ENCODE peak calls at places on chromosomes 2 and 18, in eight cellular contexts. O is heart left ventricle, I is cardiac fibroblast, W is fibroblast of mammary gland, C is bronchial epithelial cell, H is type B pancreatic cell, P is stromal cell of bone marrow, K is NCI-H774. M is an unnamed sample.

GRCh38 chr2:96685285-96685591 is 42.7 kb downstream of the FER1L5 start:
- DNase-seq in W (no peak), I (peak; percentile 17), K (no peak), P (no peak), H (no peak), C (no peak), O (no peak), M (no peak)

GRCh38 chr2:26595146-26595545 is 46.0 kb downstream of the CIB4 start:
- DNase-seq in P (no peak), H (peak; percentile 40), O (no peak), I (no peak), K (no peak), W (no peak), C (no peak), M (no peak)

GRCh38 chr2:6828299-6828584 is 37.5 kb downstream of the CMPK2 start:
- DNase-seq in I (peak; percentile 53), K (no peak), W (peak; percentile 68), P (peak; percentile 32), O (no peak), H (no peak), C (peak; percentile 9), M (no peak)

GRCh38 chr18:25326231-25327042 is 25.5 kb downstream of the ZNF521 start:
- DNase-seq in I (peak; percentile 49), P (no peak), H (no peak), K (no peak), W (peak; percentile 47), C (no peak), O (no peak), M (no peak)

GRCh38 chr2:3036432-3037125 is 341.0 kb downstream of the EIPR1 start:
- DNase-seq in W (no peak), P (no peak), H (no peak), I (no peak), O (no peak), C (no peak), K (no peak), M (no peak)

GRCh38 chr2:223860809-223861738 is 23.7 kb upstream of the AP1S3 start:
- DNase-seq in C (peak; percentile 97), H (no peak), K (no peak), W (peak; percentile 48), I (peak; percentile 88), P (no peak), O (no peak), M (no peak)

GRCh38 chr18:10035306-10035991 is 121.6 kb downstream of the VAPA start:
- DNase-seq in W (peak; percentile 18), I (no peak), P (no peak), K (peak; percentile 21), O (no peak), H (no peak), C (peak; percentile 94), M (no peak)

GRCh38 chr2:36561223-36561944 is 36.6 kb downstream of the FEZ2 start:
- DNase-seq in H (no peak), P (peak; percentile 80), I (peak; percentile 90), C (peak; percentile 91), W (peak; percentile 90), O (no peak), K (no peak), M (no peak)

GRCh38 chr2:102187191-102188150 is 648 bp downstream of the IL1RL2 start:
- DNase-seq in I (peak; percentile 61), K (no peak), W (peak; percentile 65), H (no peak), O (peak; percentile 62), P (peak; percentile 13), C (no peak), M (no peak)

GRCh38 chr2:135803276-135803675 is 33.7 kb downstream of the LCT start:
- DNase-seq in H (no peak), O (no peak), K (no peak), C (no peak), P (no peak), I (no peak), W (no peak), M (no peak)

GRCh38 chr2:55992465-55992864 is 68.9 kb upstream of the EFEMP1 start:
- DNase-seq in P (peak; percentile 97), O (peak; percentile 26), I (peak; percentile 99), W (peak; percentile 97), C (peak; percentile 98), K (no peak), H (no peak), M (no peak)

GRCh38 chr18:64294967-64295366 is 146.1 kb upstream of the LINC00305 start:
- DNase-seq in H (no peak), K (no peak), O (no peak), I (no peak), W (no peak), C (no peak), P (no peak), M (no peak)

GRCh38 chr2:81481994-81482368 is 1177.4 kb upstream of the LRRTM1 start:
- DNase-seq in K (peak; percentile 65), C (no peak), P (no peak), I (no peak), W (no peak), O (no peak), H (no peak), M (peak; percentile 49)

GRCh38 chr2:108594982-108595464 is 60.8 kb downstream of the LIMS1 start:
- DNase-seq in K (no peak), C (peak; percentile 95), P (no peak), W (peak; percentile 92), I (peak; percentile 76), O (no peak), H (no peak), M (no peak)

GRCh38 chr2:195651041-195651440 is 6.0 kb upstream of the SLC39A10 start:
- DNase-seq in C (no peak), K (no peak), W (no peak), P (no peak), I (no peak), O (no peak), H (no peak), M (no peak)

GRCh38 chr2:191245869-191246531 is 796 bp downstream of the MYO1B start:
- DNase-seq in O (peak; percentile 78), I (peak; percentile 63), W (peak; percentile 60), K (no peak), P (no peak), H (peak; percentile 86), C (peak; percentile 54), M (peak; percentile 59)

GRCh38 chr18:8424917-8425725 is 184.1 kb upstream of the RAB12 start:
- DNase-seq in C (peak; percentile 86), W (peak; percentile 34), K (no peak), P (peak; percentile 80), I (peak; percentile 53), H (no peak), O (no peak), M (no peak)

GRCh38 chr18:3411854-3412268 is 38.1 kb upstream of the TGIF1 start:
- DNase-seq in C (no peak), O (peak; percentile 37), K (no peak), W (no peak), H (no peak), P (no peak), I (peak; percentile 19), M (peak; percentile 11)

GRCh38 chr2:11683486-11683885 is 13.5 kb upstream of the NTSR2 start:
- DNase-seq in C (no peak), P (no peak), I (no peak), W (peak; percentile 6), K (no peak), O (no peak), H (no peak), M (no peak)

GRCh38 chr2:224072541-224073188 is 33.6 kb upstream of the SERPINE2 start:
- DNase-seq in W (peak; percentile 37), K (no peak), C (no peak), I (peak; percentile 79), P (peak; percentile 26), O (peak; percentile 74), H (no peak), M (no peak)

GRCh38 chr2:133110201-133110600 is 440.2 kb upstream of the LYPD1 start:
- DNase-seq in I (no peak), C (no peak), P (no peak), H (no peak), O (no peak), W (no peak), K (no peak), M (no peak)

GRCh38 chr2:219272995-219273394 is 6.2 kb upstream of the DNAJB2 start:
- DNase-seq in I (no peak), K (no peak), O (no peak), H (no peak), W (no peak), C (peak; percentile 68), P (no peak), M (no peak)

GRCh38 chr2:74250189-74250631 is 51.8 kb downstream of the MTHFD2 start:
- DNase-seq in W (peak; percentile 44), O (peak; percentile 50), H (no peak), K (peak; percentile 43), I (peak; percentile 63), C (peak; percentile 29), P (peak; percentile 13), M (no peak)

GRCh38 chr2:190842606-190843104 is 38.0 kb upstream of the GLS start:
- DNase-seq in W (no peak), K (no peak), P (no peak), H (no peak), C (no peak), O (no peak), I (no peak), M (no peak)

GRCh38 chr2:35846-36245 is 10.5 kb downstream of the FAM110C start:
- DNase-seq in W (no peak), C (peak; percentile 51), I (no peak), O (no peak), K (no peak), P (no peak), H (no peak), M (peak; percentile 85)

GRCh38 chr2:36507408-36507812 is 90.6 kb downstream of the FEZ2 start:
- DNase-seq in K (peak; percentile 40), W (peak; percentile 68), H (no peak), C (peak; percentile 52), P (no peak), O (peak; percentile 34), I (peak; percentile 83), M (peak; percentile 25)

GRCh38 chr2:62382122-62382521 is 123.9 kb downstream of the TMEM17 start:
- DNase-seq in W (no peak), K (no peak), H (no peak), P (no peak), C (no peak), O (no peak), I (no peak), M (no peak)

GRCh38 chr18:12639990-12640880 is 17.7 kb downstream of the SPIRE1 start:
- DNase-seq in O (peak; percentile 48), C (peak; percentile 90), I (peak; percentile 69), K (no peak), W (peak; percentile 76), H (no peak), P (no peak), M (no peak)

GRCh38 chr2:207786956-207787516 is 17.3 kb upstream of the FZD5 start:
- DNase-seq in W (no peak), O (no peak), I (no peak), P (no peak), K (no peak), C (no peak), H (no peak), M (no peak)

GRCh38 chr2:240994161-240994896 is 4.1 kb upstream of the SNED1 start:
- DNase-seq in C (no peak), O (no peak), K (no peak), I (no peak), P (no peak), W (no peak), H (peak; percentile 64), M (no peak)

GRCh38 chr2:238645716-238646115 is 202.2 kb upstream of the TWIST2 start:
- DNase-seq in H (no peak), K (no peak), W (no peak), C (no peak), P (no peak), I (no peak), O (no peak), M (no peak)

GRCh38 chr2:100877555-100877954 is 57.6 kb downstream of the NPAS2 start:
- DNase-seq in I (peak; percentile 77), O (no peak), K (no peak), C (peak; percentile 24), W (peak; percentile 77), P (no peak), H (no peak), M (no peak)

GRCh38 chr18:35756506-35757117 is 175.1 kb downstream of the GALNT1 start:
- DNase-seq in W (peak; percentile 67), O (no peak), C (peak; percentile 55), K (peak; percentile 48), P (peak; percentile 34), I (peak; percentile 72), H (no peak), M (peak; percentile 25)

GRCh38 chr18:58387716-58388115 is 241.2 kb downstream of the ALPK2 start:
- DNase-seq in W (no peak), K (no peak), H (no peak), O (no peak), C (no peak), I (no peak), P (no peak), M (no peak)